ENCODE peak calls at places on chromosome 19, in eight cellular contexts. E, F, D, Z, Y, R, N and L are unnamed samples.

GRCh38 chr19:10142701-10143375 is 23.1 kb upstream of the EIF3G start:
- DNase-seq in R (peak; percentile 73), Y (no peak), D (no peak), Z (no peak), N (peak; percentile 48), E (no peak), F (no peak), L (peak; percentile 83)

GRCh38 chr19:44356383-44357111 is at the start of gene ZNF112:
- DNase-seq in N (peak; percentile 90), E (peak; percentile 88), Z (peak; percentile 90), D (peak; percentile 90), F (peak; percentile 81), Y (peak; percentile 43), R (peak; percentile 94), L (peak; percentile 85)

GRCh38 chr19:290539-291521 is at the start of gene PLPP2:
- DNase-seq in N (peak; percentile 77), E (no peak), Y (peak; percentile 48), D (peak; percentile 93), Z (no peak), F (peak; percentile 90), R (peak; percentile 66), L (no peak)

GRCh38 chr19:5003781-5004180 is 34.9 kb downstream of the KDM4B start:
- DNase-seq in N (no peak), F (no peak), R (no peak), D (no peak), Y (no peak), E (no peak), Z (no peak), L (no peak)

GRCh38 chr19:2634228-2634951 is 68.1 kb downstream of the GNG7 start:
- DNase-seq in R (peak; percentile 91), N (no peak), Z (no peak), D (peak; percentile 81), E (no peak), Y (no peak), F (no peak), L (peak; percentile 85)

GRCh38 chr19:51138549-51138979 is 3.5 kb upstream of the SIGLEC7 start:
- DNase-seq in D (peak; percentile 38), R (peak; percentile 81), Z (no peak), F (no peak), E (no peak), N (peak; percentile 24), Y (no peak), L (peak; percentile 89)

GRCh38 chr19:12229990-12230389 is 64.7 kb downstream of the ZNF44 start:
- DNase-seq in F (no peak), R (no peak), D (no peak), E (no peak), Y (no peak), N (no peak), Z (no peak), L (no peak)

GRCh38 chr19:48962029-48962848 is 2.9 kb upstream of the FTL start:
- DNase-seq in Z (no peak), Y (peak; percentile 89), R (peak; percentile 94), F (no peak), E (no peak), N (peak; percentile 90), D (peak; percentile 79), L (peak; percentile 96)

GRCh38 chr19:51398096-51398704 is 7.8 kb upstream of the C19orf84 start:
- DNase-seq in D (no peak), Z (no peak), E (no peak), N (no peak), Y (peak; percentile 43), F (no peak), R (no peak), L (no peak)

GRCh38 chr19:14149011-14149410 is 12.6 kb upstream of the ASF1B start:
- DNase-seq in R (no peak), E (no peak), Y (no peak), Z (no peak), N (no peak), D (no peak), F (no peak), L (no peak)

GRCh38 chr19:49301165-49301865 is 23.7 kb downstream of the SLC6A16 start:
- DNase-seq in F (peak; percentile 73), Y (peak; percentile 87), R (peak; percentile 85), D (peak; percentile 79), E (peak; percentile 82), N (peak; percentile 84), Z (peak; percentile 48), L (peak; percentile 97)

GRCh38 chr19:3536429-3537100 is 2.4 kb upstream of the TEKTIP1 start:
- DNase-seq in F (no peak), N (no peak), Z (no peak), Y (no peak), D (no peak), R (no peak), E (no peak), L (no peak)

GRCh38 chr19:4174895-4175668 is 7.3 kb downstream of the SIRT6 start:
- DNase-seq in N (peak; percentile 36), Z (no peak), E (no peak), R (no peak), Y (no peak), F (no peak), D (no peak), L (no peak)

GRCh38 chr19:47190167-47190727 is 40.8 kb downstream of the BBC3 start:
- DNase-seq in E (no peak), N (peak; percentile 79), Y (no peak), R (peak; percentile 87), Z (peak; percentile 93), D (peak; percentile 90), F (peak; percentile 71), L (no peak)

GRCh38 chr19:44050740-44051653 is 839 bp upstream of the ZNF223 start:
- DNase-seq in R (peak; percentile 31), D (peak; percentile 28), F (peak; percentile 54), E (no peak), Y (no peak), Z (no peak), N (peak; percentile 50), L (no peak)

GRCh38 chr19:722553-723101 is 13.9 kb downstream of the PALM start:
- DNase-seq in Y (no peak), R (no peak), Z (no peak), D (no peak), N (no peak), E (no peak), F (no peak), L (peak; percentile 82)

GRCh38 chr19:12260861-12261260 is 33.8 kb downstream of the ZNF44 start:
- DNase-seq in N (no peak), E (no peak), Y (no peak), D (no peak), F (no peak), R (no peak), Z (no peak), L (no peak)

GRCh38 chr19:49344516-49345423 is 9.6 kb downstream of the CD37 start:
- DNase-seq in F (no peak), D (no peak), R (no peak), Z (no peak), E (no peak), N (no peak), Y (no peak), L (peak; percentile 55)

GRCh38 chr19:35214766-35215422 is 13.6 kb downstream of the FAM187B start:
- DNase-seq in Y (no peak), R (no peak), F (no peak), Z (no peak), D (no peak), N (no peak), E (no peak), L (no peak)

GRCh38 chr19:35209646-35210045 is 18.9 kb downstream of the FAM187B start:
- DNase-seq in D (no peak), Z (no peak), E (no peak), N (no peak), R (no peak), Y (no peak), F (no peak), L (no peak)

GRCh38 chr19:35213678-35214632 is 14.6 kb downstream of the FAM187B start:
- DNase-seq in Z (peak; percentile 87), Y (no peak), E (peak; percentile 81), F (peak; percentile 55), R (peak; percentile 89), D (peak; percentile 80), N (peak; percentile 84), L (peak; percentile 90)

GRCh38 chr19:35212241-35212640 is 16.3 kb downstream of the FAM187B start:
- DNase-seq in F (no peak), E (no peak), R (no peak), N (no peak), Z (no peak), D (no peak), Y (no peak), L (peak; percentile 57)

DNA sequence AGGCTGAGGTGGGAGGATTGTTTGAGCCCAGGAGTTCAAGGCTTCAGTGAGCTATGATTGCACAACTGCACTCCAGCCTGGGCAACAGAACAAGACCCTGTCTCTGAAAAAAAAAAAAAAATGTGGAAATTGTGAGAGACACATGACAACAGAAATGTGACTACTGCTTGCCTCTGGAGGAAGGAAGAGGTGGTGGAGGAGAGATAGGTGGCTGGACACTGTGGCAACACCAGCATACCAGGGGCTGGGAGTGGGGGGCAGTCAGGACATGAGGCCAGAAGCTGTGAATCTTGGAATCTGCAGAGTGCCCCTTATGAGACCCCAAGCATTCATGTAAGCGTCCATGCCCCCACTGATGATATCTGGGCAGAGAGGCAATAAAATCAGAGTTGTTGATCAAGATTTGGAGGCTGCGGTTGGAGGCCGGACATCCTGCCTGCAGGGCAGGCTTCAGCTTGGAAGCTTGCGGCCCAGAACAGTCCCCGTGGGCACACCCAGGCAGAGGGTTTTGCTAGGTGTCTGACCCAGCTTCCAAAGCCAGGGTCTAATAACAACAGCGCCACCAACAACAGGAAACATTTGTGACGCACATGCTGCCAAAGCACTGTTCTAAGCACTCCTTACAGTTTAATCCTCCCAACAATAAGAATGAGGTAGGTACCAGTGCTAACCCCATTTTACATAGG is 16.9 kb downstream of the FAM187B start:
- DNase-seq in N (peak; percentile 70), R (peak; percentile 76), Y (no peak), Z (no peak), E (peak; percentile 78), F (no peak), D (peak; percentile 51), L (peak; percentile 93)
- TF ChIP-seq POLR2AphosphoS5 in N (peak; percentile 28), R (peak; percentile 56), Y (no peak), Z (no peak), E (no peak), F (no peak), D (peak; percentile 49), L (peak; percentile 94)

GRCh38 chr19:7533925-7534480 is 1.5 kb upstream of the PNPLA6 start:
- DNase-seq in N (peak; percentile 91), Y (peak; percentile 92), D (peak; percentile 88), R (peak; percentile 85), E (peak; percentile 88), Z (peak; percentile 71), F (peak; percentile 85), L (peak; percentile 95)
- TF ChIP-seq POLR2A in N (peak; percentile 54), Y (no peak), D (no peak), R (no peak), E (no peak), Z (peak; percentile 21), F (peak; percentile 24), L (peak; percentile 51)

DNA sequence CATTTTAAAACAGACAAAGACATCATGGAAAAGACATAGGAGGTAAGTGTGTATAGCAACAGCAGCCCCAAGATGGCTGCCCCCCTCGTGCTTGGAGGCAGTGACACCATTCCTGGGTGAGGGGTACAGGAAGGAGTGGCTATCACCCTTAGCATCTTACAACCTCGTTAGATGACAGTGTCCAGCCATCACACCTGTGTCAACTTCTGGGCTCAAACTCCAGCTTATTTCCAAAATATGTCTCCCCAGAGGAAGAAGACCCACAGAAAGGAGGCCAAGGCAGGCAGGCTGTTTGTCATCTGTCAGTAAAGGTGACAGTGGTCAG is 27.5 kb downstream of the EPS15L1 start:
- DNase-seq in D (no peak), F (no peak), E (no peak), N (no peak), Y (no peak), Z (no peak), R (no peak), L (no peak)
- TF ChIP-seq POLR2AphosphoS5 in D (no peak), F (no peak), E (no peak), N (no peak), Y (no peak), Z (no peak), R (no peak), L (no peak)

GRCh38 chr19:15672580-15673175 is at the start of gene CYP4F12:
- DNase-seq in Y (peak; percentile 62), D (peak; percentile 84), E (peak; percentile 85), F (peak; percentile 67), Z (peak; percentile 49), N (peak; percentile 96), R (peak; percentile 45), L (peak; percentile 77)
- TF ChIP-seq POLR2A in Y (no peak), D (no peak), E (no peak), F (no peak), Z (no peak), N (peak; percentile 85), R (no peak), L (no peak)